ENCODE peak calls at places on chromosomes 4 and X, in four cellular contexts. Q is Right ventricle myocardium superior, P is endothelial cell of umbilical vein, N is mammary epithelial cell. L is an unnamed sample.

GRCh38 chr4:187128971-187129370 is 405.3 kb upstream of the FAT1 start:
- DNase-seq in Q (no peak), P (no peak), N (peak; percentile 97), L (no peak)

GRCh38 chr4:6450709-6451108 is 21.7 kb downstream of the PPP2R2C start:
- DNase-seq in P (no peak), N (no peak), Q (no peak), L (no peak)

GRCh38 chr4:140156529-140157171 is 2.7 kb upstream of the MAML3 start:
- DNase-seq in Q (no peak), P (no peak), N (no peak), L (no peak)

GRCh38 chr4:163495900-163496299 is 1.4 kb downstream of the TMA16 start:
- DNase-seq in P (peak; percentile 23), Q (no peak), N (peak; percentile 1), L (no peak)

GRCh38 chrX:10233696-10234095 is 76.9 kb downstream of the CLCN4 start:
- DNase-seq in Q (no peak), P (no peak), N (no peak), L (no peak)

GRCh38 chr4:144171697-144172096 is 31.2 kb upstream of the GYPA start:
- DNase-seq in Q (no peak), N (no peak), P (no peak), L (no peak)

GRCh38 chr4:48668254-48669017 is 111.6 kb downstream of the FRYL start:
- DNase-seq in Q (no peak), P (no peak), N (peak; percentile 68), L (no peak)

GRCh38 chrX:101051549-101052302 is at the start of gene TRMT2B:
- DNase-seq in Q (peak; percentile 88), N (peak; percentile 68), P (peak; percentile 78), L (peak; percentile 82)

GRCh38 chrX:45322382-45322781 is 121.7 kb upstream of the DIPK2B start:
- DNase-seq in N (peak; percentile 74), P (peak; percentile 67), Q (no peak), L (peak; percentile 8)

GRCh38 chr4:29066856-29067255 is 1653.3 kb upstream of the PCDH7 start:
- DNase-seq in Q (no peak), P (no peak), N (no peak), L (no peak)

GRCh38 chr4:179605196-179605595 is 2163.0 kb upstream of the AGA start:
- DNase-seq in Q (no peak), P (no peak), N (no peak), L (no peak)

GRCh38 chrX:20507901-20508620 is 241.4 kb upstream of the RPS6KA3 start:
- DNase-seq in N (peak; percentile 64), P (no peak), Q (no peak), L (no peak)

GRCh38 chr4:180134116-180134866 is 2108.9 kb upstream of the TENM3 start:
- DNase-seq in N (peak; percentile 31), P (no peak), Q (no peak), L (no peak)

GRCh38 chr4:127055349-127055748 is 577.4 kb upstream of the INTU start:
- DNase-seq in N (peak; percentile 65), Q (no peak), P (no peak), L (no peak)

L was measured in heart left ventricle.